ENCODE peak calls at places on chromosomes 1 and 21, in nine cellular contexts. One of them, this sample, is unnamed.

GRCh38 chr1:236759252-236759859 is 35.7 kb upstream of the MTR start:
- DNase-seq in right atrium auricular region: no peak
- DNase-seq in stomach: no peak
- DNase-seq in GM06990: no peak
- DNase-seq in psoas muscle: no peak
- DNase-seq in heart right ventricle: no peak
- DNase-seq in uterus: no peak
- DNase-seq in colonic mucosa: no peak
- DNase-seq in HFF-Myc: no peak
- DNase-seq in this sample: no peak

GRCh38 chr21:38878394-38879179 is 72.9 kb downstream of the ETS2 start:
- DNase-seq in psoas muscle: no peak
- DNase-seq in GM06990: no peak
- DNase-seq in heart right ventricle: no peak
- DNase-seq in HFF-Myc: no peak
- DNase-seq in colonic mucosa: no peak
- DNase-seq in right atrium auricular region: no peak
- DNase-seq in stomach: no peak
- DNase-seq in uterus: no peak
- DNase-seq in this sample: no peak

GRCh38 chr1:174262747-174263241 is 103.5 kb downstream of the RABGAP1L start:
- DNase-seq in GM06990: peak; percentile 24
- DNase-seq in psoas muscle: no peak
- DNase-seq in HFF-Myc: peak; percentile 41
- DNase-seq in uterus: no peak
- DNase-seq in stomach: no peak
- DNase-seq in right atrium auricular region: no peak
- DNase-seq in colonic mucosa: no peak
- DNase-seq in heart right ventricle: no peak
- DNase-seq in this sample: no peak

GRCh38 chr1:230113605-230114241 is 46.7 kb downstream of the GALNT2 start:
- DNase-seq in HFF-Myc: peak; percentile 56
- DNase-seq in GM06990: no peak
- DNase-seq in heart right ventricle: no peak
- DNase-seq in psoas muscle: peak; percentile 49
- DNase-seq in colonic mucosa: no peak
- DNase-seq in uterus: no peak
- DNase-seq in right atrium auricular region: peak; percentile 80
- DNase-seq in stomach: no peak
- DNase-seq in this sample: no peak

GRCh38 chr1:227447531-227447990 is 115.8 kb upstream of the ZNF678 start:
- DNase-seq in uterus: peak; percentile 37
- DNase-seq in HFF-Myc: no peak
- DNase-seq in colonic mucosa: no peak
- DNase-seq in heart right ventricle: peak; percentile 75
- DNase-seq in psoas muscle: peak; percentile 58
- DNase-seq in right atrium auricular region: no peak
- DNase-seq in GM06990: no peak
- DNase-seq in stomach: no peak
- DNase-seq in this sample: peak; percentile 92

GRCh38 chr1:15524283-15525042 is 448 bp upstream of the CASP9 start:
- DNase-seq in HFF-Myc: peak; percentile 76
- DNase-seq in right atrium auricular region: peak; percentile 99
- DNase-seq in GM06990: peak; percentile 96
- DNase-seq in uterus: peak; percentile 100
- DNase-seq in stomach: peak; percentile 100
- DNase-seq in heart right ventricle: peak; percentile 100
- DNase-seq in psoas muscle: peak; percentile 100
- DNase-seq in colonic mucosa: peak; percentile 100
- DNase-seq in this sample: peak; percentile 100

GRCh38 chr1:12669529-12670068 is 25.7 kb downstream of the AADACL4 start:
- DNase-seq in HFF-Myc: no peak
- DNase-seq in uterus: no peak
- DNase-seq in right atrium auricular region: no peak
- DNase-seq in heart right ventricle: no peak
- DNase-seq in GM06990: no peak
- DNase-seq in psoas muscle: no peak
- DNase-seq in stomach: no peak
- DNase-seq in colonic mucosa: no peak
- DNase-seq in this sample: no peak

GRCh38 chr1:207824691-207825090 is 72.8 kb downstream of the CD46 start:
- DNase-seq in uterus: peak; percentile 49
- DNase-seq in stomach: no peak
- DNase-seq in HFF-Myc: no peak
- DNase-seq in right atrium auricular region: no peak
- DNase-seq in heart right ventricle: no peak
- DNase-seq in psoas muscle: peak; percentile 32
- DNase-seq in GM06990: peak; percentile 47
- DNase-seq in colonic mucosa: no peak
- DNase-seq in this sample: no peak

GRCh38 chr1:55071477-55071876 is 32.1 kb downstream of the PCSK9 start:
- DNase-seq in colonic mucosa: no peak
- DNase-seq in right atrium auricular region: no peak
- DNase-seq in psoas muscle: no peak
- DNase-seq in heart right ventricle: no peak
- DNase-seq in uterus: no peak
- DNase-seq in GM06990: no peak
- DNase-seq in stomach: no peak
- DNase-seq in HFF-Myc: no peak
- DNase-seq in this sample: no peak

GRCh38 chr1:210755991-210756669 is 377.8 kb downstream of the KCNH1 start:
- DNase-seq in psoas muscle: no peak
- DNase-seq in right atrium auricular region: no peak
- DNase-seq in GM06990: no peak
- DNase-seq in heart right ventricle: no peak
- DNase-seq in uterus: no peak
- DNase-seq in HFF-Myc: no peak
- DNase-seq in stomach: no peak
- DNase-seq in colonic mucosa: no peak
- DNase-seq in this sample: no peak

GRCh38 chr1:169601096-169601881 is 15.0 kb upstream of the F5 start:
- DNase-seq in right atrium auricular region: no peak
- DNase-seq in HFF-Myc: no peak
- DNase-seq in psoas muscle: no peak
- DNase-seq in heart right ventricle: no peak
- DNase-seq in GM06990: peak; percentile 27
- DNase-seq in uterus: no peak
- DNase-seq in stomach: no peak
- DNase-seq in colonic mucosa: no peak
- DNase-seq in this sample: no peak

GRCh38 chr21:43208561-43209332 is 39.9 kb downstream of the CRYAA start:
- DNase-seq in colonic mucosa: peak; percentile 14
- DNase-seq in heart right ventricle: no peak
- DNase-seq in HFF-Myc: no peak
- DNase-seq in right atrium auricular region: no peak
- DNase-seq in stomach: no peak
- DNase-seq in uterus: peak; percentile 5
- DNase-seq in psoas muscle: no peak
- DNase-seq in GM06990: no peak
- DNase-seq in this sample: peak; percentile 66

DNA sequence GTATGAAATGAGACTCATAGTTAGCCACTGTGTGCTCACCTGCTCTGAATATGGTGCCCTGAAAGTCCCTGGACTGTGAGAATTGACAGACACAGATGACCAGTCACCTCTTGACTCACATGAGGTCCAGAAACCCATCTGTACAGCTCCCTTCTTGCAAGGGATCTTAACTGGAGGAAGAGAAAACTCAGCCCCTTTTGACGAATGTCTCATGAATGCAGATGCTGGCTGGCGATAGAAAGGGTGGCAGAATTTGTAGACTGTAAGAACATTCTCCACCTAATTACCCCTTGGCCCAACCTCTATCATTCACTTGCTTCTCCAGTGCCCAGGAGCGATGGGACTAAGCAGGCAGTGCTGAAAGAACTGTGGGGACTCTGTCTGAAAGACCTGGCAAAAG is 26.0 kb upstream of the IFNGR2 start:
- DNase-seq in heart right ventricle: no peak
- DNase-seq in stomach: no peak
- DNase-seq in HFF-Myc: no peak
- DNase-seq in psoas muscle: no peak
- DNase-seq in uterus: no peak
- DNase-seq in right atrium auricular region: no peak
- DNase-seq in colonic mucosa: no peak
- DNase-seq in GM06990: no peak
- DNase-seq in this sample: no peak
- H3K4me3 ChIP-seq in heart right ventricle: no peak overlapping the region
- H3K4me3 ChIP-seq in stomach: no peak overlapping the region
- H3K4me3 ChIP-seq in HFF-Myc: no peak overlapping the region
- H3K4me3 ChIP-seq in psoas muscle: no peak overlapping the region
- H3K4me3 ChIP-seq in uterus: no peak overlapping the region
- H3K4me3 ChIP-seq in right atrium auricular region: no peak overlapping the region
- H3K4me3 ChIP-seq in colonic mucosa: no peak overlapping the region
- H3K4me3 ChIP-seq in GM06990: no peak overlapping the region
- H3K4me3 ChIP-seq in this sample: no peak overlapping the region

GRCh38 chr1:40711465-40712404 is 20.2 kb downstream of the NFYC start:
- DNase-seq in psoas muscle: no peak
- DNase-seq in colonic mucosa: peak; percentile 69
- DNase-seq in stomach: no peak
- DNase-seq in uterus: no peak
- DNase-seq in heart right ventricle: no peak
- DNase-seq in GM06990: no peak
- DNase-seq in right atrium auricular region: no peak
- DNase-seq in HFF-Myc: no peak
- DNase-seq in this sample: no peak
- H3K4me3 ChIP-seq in psoas muscle: peak overlapping the region; percentile 75
- H3K4me3 ChIP-seq in colonic mucosa: no peak overlapping the region
- H3K4me3 ChIP-seq in stomach: no peak overlapping the region
- H3K4me3 ChIP-seq in uterus: no peak overlapping the region
- H3K4me3 ChIP-seq in heart right ventricle: peak overlapping the region; percentile 64
- H3K4me3 ChIP-seq in GM06990: peak overlapping the region; percentile 77
- H3K4me3 ChIP-seq in right atrium auricular region: peak overlapping the region; percentile 58
- H3K4me3 ChIP-seq in HFF-Myc: peak overlapping the region; percentile 55
- H3K4me3 ChIP-seq in this sample: peak overlapping the region; percentile 81

GRCh38 chr1:147073062-147073432 is 99.2 kb downstream of the PRKAB2 start:
- DNase-seq in psoas muscle: no peak
- DNase-seq in heart right ventricle: no peak
- DNase-seq in GM06990: no peak
- DNase-seq in uterus: no peak
- DNase-seq in right atrium auricular region: no peak
- DNase-seq in HFF-Myc: no peak
- DNase-seq in stomach: no peak
- DNase-seq in colonic mucosa: no peak
- DNase-seq in this sample: no peak
- H3K4me3 ChIP-seq in psoas muscle: peak overlapping the region; percentile 38
- H3K4me3 ChIP-seq in heart right ventricle: peak overlapping the region; percentile 31
- H3K4me3 ChIP-seq in GM06990: peak overlapping the region; percentile 25
- H3K4me3 ChIP-seq in uterus: no peak overlapping the region
- H3K4me3 ChIP-seq in right atrium auricular region: peak overlapping the region; percentile 34
- H3K4me3 ChIP-seq in HFF-Myc: no peak overlapping the region
- H3K4me3 ChIP-seq in stomach: peak overlapping the region; percentile 29
- H3K4me3 ChIP-seq in colonic mucosa: no peak overlapping the region
- H3K4me3 ChIP-seq in this sample: peak overlapping the region; percentile 32

DNA sequence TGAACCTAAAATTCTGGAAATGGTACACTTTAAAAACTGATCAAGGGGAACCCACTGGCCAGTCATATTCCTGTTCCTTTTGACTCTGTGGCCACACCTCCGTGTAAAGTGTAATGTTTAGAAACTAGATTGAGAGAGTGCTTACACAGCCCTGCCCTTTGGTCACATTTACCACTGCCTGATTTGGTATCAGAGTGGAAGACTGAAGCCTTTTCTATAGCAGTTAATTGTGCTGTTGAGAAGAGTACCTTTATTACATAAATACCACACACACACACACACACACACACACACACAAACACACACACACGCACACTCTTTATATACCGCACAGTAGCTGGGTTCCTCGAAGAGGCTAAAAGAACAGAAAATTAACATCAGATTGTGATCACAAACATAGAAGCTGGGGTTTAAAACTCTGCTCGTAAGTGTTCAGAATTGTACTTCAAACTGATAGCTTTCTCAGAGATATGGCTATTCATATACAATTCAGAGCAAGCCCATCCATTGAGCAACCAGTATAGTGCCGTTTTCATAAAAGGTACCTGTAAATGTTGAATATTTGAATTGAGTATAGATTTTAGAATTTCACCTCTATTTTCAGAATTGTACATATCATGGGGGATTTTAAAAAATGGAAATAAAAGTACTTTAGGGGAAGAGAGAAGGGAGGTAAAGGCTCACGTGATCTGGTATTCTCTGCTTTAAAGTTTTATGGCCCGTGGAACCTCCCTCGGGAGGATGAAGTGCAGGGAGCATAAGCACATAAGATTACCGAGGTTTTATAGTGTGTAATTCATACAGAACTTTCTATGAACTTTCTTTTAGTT is 37.5 kb downstream of the CAMTA1 start:
- DNase-seq in heart right ventricle: no peak
- DNase-seq in right atrium auricular region: no peak
- DNase-seq in colonic mucosa: peak; percentile 76
- DNase-seq in psoas muscle: no peak
- DNase-seq in uterus: no peak
- DNase-seq in stomach: peak; percentile 43
- DNase-seq in HFF-Myc: no peak
- DNase-seq in GM06990: no peak
- DNase-seq in this sample: no peak
- H3K4me3 ChIP-seq in heart right ventricle: no peak overlapping the region
- H3K4me3 ChIP-seq in right atrium auricular region: no peak overlapping the region
- H3K4me3 ChIP-seq in colonic mucosa: no peak overlapping the region
- H3K4me3 ChIP-seq in psoas muscle: peak overlapping the region; percentile 3
- H3K4me3 ChIP-seq in uterus: no peak overlapping the region
- H3K4me3 ChIP-seq in stomach: no peak overlapping the region
- H3K4me3 ChIP-seq in HFF-Myc: no peak overlapping the region
- H3K4me3 ChIP-seq in GM06990: no peak overlapping the region
- H3K4me3 ChIP-seq in this sample: no peak overlapping the region

GRCh38 chr1:31570906-31571305 is 5.4 kb upstream of the TINAGL1 start:
- DNase-seq in colonic mucosa: no peak
- DNase-seq in heart right ventricle: no peak
- DNase-seq in uterus: no peak
- DNase-seq in HFF-Myc: no peak
- DNase-seq in right atrium auricular region: no peak
- DNase-seq in psoas muscle: no peak
- DNase-seq in GM06990: no peak
- DNase-seq in stomach: no peak
- DNase-seq in this sample: no peak

GRCh38 chr1:31570228-31570627 is 6.1 kb upstream of the TINAGL1 start:
- DNase-seq in uterus: no peak
- DNase-seq in stomach: no peak
- DNase-seq in right atrium auricular region: peak; percentile 32
- DNase-seq in psoas muscle: no peak
- DNase-seq in GM06990: no peak
- DNase-seq in HFF-Myc: no peak
- DNase-seq in heart right ventricle: no peak
- DNase-seq in colonic mucosa: peak; percentile 16
- DNase-seq in this sample: no peak

GRCh38 chr1:31567956-31568570 is 8.3 kb upstream of the TINAGL1 start:
- DNase-seq in heart right ventricle: no peak
- DNase-seq in uterus: no peak
- DNase-seq in stomach: no peak
- DNase-seq in GM06990: no peak
- DNase-seq in psoas muscle: no peak
- DNase-seq in right atrium auricular region: no peak
- DNase-seq in HFF-Myc: no peak
- DNase-seq in colonic mucosa: peak; percentile 10
- DNase-seq in this sample: peak; percentile 63

GRCh38 chr1:31569773-31570172 is 6.5 kb upstream of the TINAGL1 start:
- DNase-seq in GM06990: no peak
- DNase-seq in heart right ventricle: no peak
- DNase-seq in colonic mucosa: peak; percentile 10
- DNase-seq in HFF-Myc: no peak
- DNase-seq in psoas muscle: no peak
- DNase-seq in uterus: no peak
- DNase-seq in stomach: no peak
- DNase-seq in right atrium auricular region: no peak
- DNase-seq in this sample: peak; percentile 33

GRCh38 chr1:31568895-31569655 is 7.2 kb upstream of the TINAGL1 start:
- DNase-seq in psoas muscle: peak; percentile 52
- DNase-seq in uterus: no peak
- DNase-seq in GM06990: no peak
- DNase-seq in HFF-Myc: no peak
- DNase-seq in right atrium auricular region: peak; percentile 68
- DNase-seq in heart right ventricle: peak; percentile 74
- DNase-seq in colonic mucosa: peak; percentile 14
- DNase-seq in stomach: peak; percentile 67
- DNase-seq in this sample: peak; percentile 65
- H3K4me3 ChIP-seq in psoas muscle: no peak overlapping the region
- H3K4me3 ChIP-seq in uterus: no peak overlapping the region
- H3K4me3 ChIP-seq in GM06990: no peak overlapping the region
- H3K4me3 ChIP-seq in HFF-Myc: no peak overlapping the region
- H3K4me3 ChIP-seq in right atrium auricular region: no peak overlapping the region
- H3K4me3 ChIP-seq in heart right ventricle: no peak overlapping the region
- H3K4me3 ChIP-seq in colonic mucosa: no peak overlapping the region
- H3K4me3 ChIP-seq in stomach: no peak overlapping the region
- H3K4me3 ChIP-seq in this sample: no peak overlapping the region

This sample was measured in kidney.